ENCODE peak calls at places on chromosome 3, in nine cellular contexts. B is fibroblast of lung, L is tibial artery, A is lung, T is SK-N-SH, H is vagina, U is ovary, X is pancreas, N is right atrium auricular region. W is an unnamed sample.

GRCh38 chr3:102161362-102162006 is 273.3 kb upstream of the ZPLD1 start:
- DNase-seq in B (no peak), X (no peak), U (no peak), T (no peak), A (no peak), H (no peak), N (no peak), L (no peak), W (no peak)

GRCh38 chr3:159902531-159903314 is 85.9 kb upstream of the IL12A start:
- DNase-seq in L (no peak), X (no peak), H (peak; percentile 34), N (no peak), B (no peak), T (no peak), A (no peak), U (no peak), W (no peak)

GRCh38 chr3:32109256-32109655 is 2.8 kb downstream of the GPD1L start:
- DNase-seq in A (peak; percentile 91), U (peak; percentile 81), N (peak; percentile 86), H (peak; percentile 93), B (peak; percentile 82), L (peak; percentile 97), X (peak; percentile 72), T (peak; percentile 46), W (peak; percentile 45)

GRCh38 chr3:158491968-158492367 is 79.0 kb upstream of the MLF1 start:
- DNase-seq in B (no peak), U (no peak), T (no peak), X (no peak), N (no peak), A (no peak), L (no peak), H (no peak), W (peak; percentile 12)

GRCh38 chr3:145006291-145006690 is 1034.7 kb downstream of the DIPK2A start:
- DNase-seq in U (no peak), L (no peak), A (no peak), H (no peak), X (no peak), N (no peak), T (no peak), B (no peak), W (no peak)

GRCh38 chr3:111936191-111936841 is 42.5 kb upstream of the ABHD10 start:
- DNase-seq in B (peak; percentile 88), U (no peak), A (no peak), H (no peak), T (no peak), X (no peak), N (no peak), L (no peak), W (no peak)

GRCh38 chr3:14393440-14394111 is 8.8 kb upstream of the SLC6A6 start:
- DNase-seq in B (peak; percentile 53), U (peak; percentile 57), A (no peak), T (no peak), N (no peak), L (no peak), H (no peak), X (no peak), W (no peak)

GRCh38 chr3:172059532-172059931 is 20.2 kb downstream of the FNDC3B start:
- DNase-seq in X (no peak), A (no peak), H (no peak), B (no peak), L (no peak), U (no peak), T (no peak), N (no peak), W (no peak)

GRCh38 chr3:18507333-18507732 is 82.2 kb upstream of the SATB1 start:
- DNase-seq in H (no peak), L (no peak), N (no peak), X (no peak), B (no peak), T (no peak), A (no peak), U (no peak), W (no peak)

GRCh38 chr3:114706591-114707224 is 412.9 kb downstream of the TIGIT start:
- DNase-seq in N (no peak), L (no peak), X (no peak), B (peak; percentile 80), U (no peak), A (no peak), T (no peak), H (no peak), W (peak; percentile 5)

GRCh38 chr3:160447544-160447943 is 2.0 kb downstream of the TRIM59 start:
- DNase-seq in N (no peak), A (no peak), T (no peak), H (no peak), X (no peak), L (no peak), U (no peak), B (peak; percentile 63), W (no peak)

GRCh38 chr3:182370949-182371348 is 422.4 kb upstream of the ATP11B start:
- DNase-seq in B (peak; percentile 86), N (no peak), U (no peak), T (no peak), L (no peak), H (no peak), A (no peak), X (no peak), W (no peak)

GRCh38 chr3:62559831-62560445 is 186.6 kb upstream of the FEZF2 start:
- DNase-seq in B (peak; percentile 44), U (no peak), X (no peak), A (no peak), L (no peak), N (no peak), H (no peak), T (peak; percentile 12), W (no peak)

GRCh38 chr3:127072221-127072771 is 89.4 kb downstream of the PLXNA1 start:
- DNase-seq in A (no peak), T (no peak), B (no peak), X (peak; percentile 30), H (no peak), U (no peak), N (no peak), L (peak; percentile 48), W (no peak)

GRCh38 chr3:45120615-45121158 is 25.5 kb downstream of the CDCP1 start:
- DNase-seq in T (no peak), L (no peak), A (no peak), X (no peak), B (no peak), H (no peak), U (no peak), N (no peak), W (no peak)

GRCh38 chr3:155560135-155560534 is 184.7 kb downstream of the PLCH1 start:
- DNase-seq in X (no peak), A (no peak), U (no peak), T (no peak), L (no peak), N (no peak), H (no peak), B (no peak), W (no peak)

GRCh38 chr3:47013231-47013630 is 33.8 kb downstream of the NBEAL2 start:
- DNase-seq in H (no peak), X (no peak), L (no peak), T (no peak), N (no peak), B (no peak), A (no peak), U (no peak), W (no peak)

GRCh38 chr3:197019021-197019420 is 10.6 kb downstream of the MELTF start:
- DNase-seq in N (no peak), H (no peak), A (no peak), L (no peak), X (no peak), T (peak; percentile 3), B (no peak), U (no peak), W (no peak)

DNA sequence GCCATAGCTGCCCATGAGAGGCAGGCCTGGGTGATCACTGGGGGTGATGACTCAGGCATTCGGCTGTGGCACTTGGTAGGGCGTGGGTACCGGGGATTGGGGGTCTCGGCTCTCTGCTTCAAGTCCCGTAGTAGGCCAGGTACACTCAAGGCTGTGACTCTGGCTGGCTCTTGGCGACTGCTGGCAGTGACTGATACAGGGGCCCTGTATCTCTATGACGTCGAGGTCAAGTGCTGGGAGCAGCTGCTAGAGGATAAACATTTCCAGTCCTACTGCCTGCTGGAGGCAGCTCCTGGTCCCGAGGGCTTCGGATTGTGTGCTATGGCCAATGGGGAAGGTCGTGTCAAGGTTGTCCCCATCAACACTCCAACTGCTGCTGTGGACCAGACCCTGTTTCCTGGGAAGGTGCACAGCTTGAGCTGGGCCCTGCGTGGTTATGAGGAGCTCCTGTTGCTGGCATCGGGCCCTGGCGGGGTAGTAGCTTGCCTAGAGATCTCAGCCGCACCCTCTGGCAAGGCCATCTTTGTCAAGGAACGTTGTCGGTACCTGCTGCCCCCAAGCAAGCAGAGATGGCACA is 5.3 kb downstream of the WDR6 start:
- DNase-seq in B (no peak), T (no peak), A (no peak), U (no peak), X (no peak), N (no peak), H (no peak), L (no peak), W (no peak)
- H3K36me3 ChIP-seq in B (peaks cover 37% of the 10 kb centered on the region), T (peaks cover 9% of the 10 kb centered on the region), A (peaks cover 12% of the 10 kb centered on the region), U (no peaks in the 10 kb centered on the region), X (no peaks in the 10 kb centered on the region), N (peaks cover 35% of the 10 kb centered on the region), H (no peaks in the 10 kb centered on the region), L (peaks cover 69% of the 10 kb centered on the region), W (peaks cover 35% of the 10 kb centered on the region)

DNA sequence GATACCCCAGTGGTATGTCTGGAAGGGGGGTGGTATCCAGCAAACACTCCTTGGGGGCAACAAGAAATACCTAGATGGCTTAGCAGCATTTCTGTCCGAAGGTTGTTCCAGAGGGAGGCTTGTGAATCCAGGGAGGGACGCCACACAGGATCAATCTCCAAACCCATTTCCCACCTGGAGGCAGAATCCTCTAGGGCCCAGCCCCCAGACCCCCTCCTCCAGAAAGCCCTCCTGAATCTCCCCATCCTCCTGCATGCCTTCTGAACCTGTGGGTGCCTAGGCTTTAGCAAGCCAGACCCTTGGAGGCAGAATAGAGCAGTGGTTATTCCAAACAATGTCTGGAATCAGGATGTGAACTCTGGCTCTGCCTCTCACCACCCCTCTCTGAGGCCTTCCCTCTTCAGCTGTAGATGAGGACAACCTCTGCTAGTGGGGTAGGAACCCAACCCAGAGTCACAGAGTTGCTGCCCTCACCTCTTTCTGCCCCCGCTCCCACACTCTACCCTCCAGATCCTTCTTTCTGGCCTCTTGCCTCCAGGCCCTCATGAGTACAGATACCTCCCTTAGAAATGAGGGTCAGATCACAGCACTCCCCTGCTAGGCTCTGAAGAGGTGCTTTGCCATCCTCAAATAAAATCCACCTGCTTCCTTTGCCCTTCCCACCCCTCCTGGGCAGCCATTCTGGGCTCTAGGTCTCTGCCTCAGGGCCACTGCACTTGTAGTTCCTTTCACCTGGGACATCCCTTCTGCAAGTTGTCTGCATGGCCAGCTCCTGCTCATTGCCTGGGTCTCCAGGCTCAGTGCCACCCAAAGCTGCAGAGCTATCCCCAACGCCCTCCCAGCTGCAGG is 8.1 kb downstream of the CISH start:
- DNase-seq in U (no peak), T (no peak), H (no peak), A (no peak), B (no peak), N (no peak), L (no peak), X (no peak), W (no peak)
- H3K4me3 ChIP-seq in U (no peak overlapping the region), T (no peak overlapping the region), H (no peak overlapping the region), A (no peak overlapping the region), B (no peak overlapping the region), N (no peak overlapping the region), L (no peak overlapping the region), X (no peak overlapping the region), W (no peak overlapping the region)

GRCh38 chr3:190165253-190165652 is 44.6 kb upstream of the P3H2 start:
- DNase-seq in L (no peak), U (no peak), B (no peak), H (no peak), X (no peak), T (no peak), A (no peak), N (no peak), W (no peak)
- TF ChIP-seq CTCF in L (no peak), U (no peak), B (no peak), H (no peak), X (no peak), T (no peak), A (no peak), N (no peak), W (no peak)

GRCh38 chr3:120601554-120601953 is 5.4 kb downstream of the NDUFB4 start:
- DNase-seq in B (no peak), U (no peak), A (no peak), N (no peak), L (no peak), T (peak; percentile 59), H (no peak), X (no peak), W (peak; percentile 39)
- H3K36me3 ChIP-seq in B (peaks cover 5% of the 10 kb centered on the region), U (no peaks in the 10 kb centered on the region), A (peaks cover 12% of the 10 kb centered on the region), N (peaks cover 40% of the 10 kb centered on the region), L (peaks cover 41% of the 10 kb centered on the region), T (peaks cover 37% of the 10 kb centered on the region), H (no peaks in the 10 kb centered on the region), X (no peaks in the 10 kb centered on the region), W (peaks cover 46% of the 10 kb centered on the region)

W was measured in BE2C.